ENCODE peak calls at places on chromosomes 11 and 22, in four cellular contexts. One of them, this sample, is unnamed.
A peak's percentile ranks its signal among the peaks of the same experiment; 100 is the strongest.

GRCh38 chr11:115939726-115940421 is 435.7 kb upstream of the CADM1 start:
- DNase-seq in NCI-H1930: no peak
- DNase-seq in NAMALWA: peak; percentile 72
- DNase-seq in bronchial epithelial cell: no peak
- DNase-seq in this sample: peak; percentile 65

GRCh38 chr22:23373601-23374000 is 193.3 kb downstream of the BCR start:
- DNase-seq in bronchial epithelial cell: no peak
- DNase-seq in NCI-H1930: no peak
- DNase-seq in NAMALWA: no peak
- DNase-seq in this sample: no peak

GRCh38 chr11:122895591-122895990 is 13.0 kb downstream of the JHY start:
- DNase-seq in NAMALWA: no peak
- DNase-seq in NCI-H1930: peak; percentile 95
- DNase-seq in bronchial epithelial cell: no peak
- DNase-seq in this sample: no peak

GRCh38 chr11:67492801-67493547 is 10.1 kb downstream of the AIP start:
- DNase-seq in bronchial epithelial cell: no peak
- DNase-seq in NCI-H1930: no peak
- DNase-seq in NAMALWA: peak; percentile 35
- DNase-seq in this sample: no peak

GRCh38 chr11:117859713-117860112 is 16.7 kb downstream of the FXYD6 start:
- DNase-seq in bronchial epithelial cell: no peak
- DNase-seq in NAMALWA: no peak
- DNase-seq in NCI-H1930: no peak
- DNase-seq in this sample: no peak

GRCh38 chr22:49152146-49152929 is 675.3 kb downstream of the BRD1 start:
- DNase-seq in NCI-H1930: no peak
- DNase-seq in bronchial epithelial cell: no peak
- DNase-seq in NAMALWA: no peak
- DNase-seq in this sample: peak; percentile 50

GRCh38 chr11:17375547-17375946 is 12.9 kb downstream of the KCNJ11 start:
- DNase-seq in NCI-H1930: no peak
- DNase-seq in NAMALWA: no peak
- DNase-seq in bronchial epithelial cell: no peak
- DNase-seq in this sample: no peak

GRCh38 chr22:39266398-39267030 is 21.7 kb upstream of the PDGFB start:
- DNase-seq in NAMALWA: peak; percentile 21
- DNase-seq in bronchial epithelial cell: peak; percentile 12
- DNase-seq in NCI-H1930: no peak
- DNase-seq in this sample: no peak

GRCh38 chr11:10780040-10780439 is 28.7 kb downstream of the EIF4G2 start:
- DNase-seq in NAMALWA: no peak
- DNase-seq in NCI-H1930: no peak
- DNase-seq in bronchial epithelial cell: no peak
- DNase-seq in this sample: no peak

GRCh38 chr11:33045551-33046255 is 6.3 kb downstream of the TCP11L1 start:
- DNase-seq in NAMALWA: no peak
- DNase-seq in bronchial epithelial cell: peak; percentile 82
- DNase-seq in NCI-H1930: no peak
- DNase-seq in this sample: no peak

GRCh38 chr11:36354221-36355003 is 58.3 kb downstream of the PRR5L start:
- DNase-seq in NCI-H1930: no peak
- DNase-seq in NAMALWA: no peak
- DNase-seq in bronchial epithelial cell: peak; percentile 65
- DNase-seq in this sample: no peak

GRCh38 chr22:19819209-19819910 is 35.3 kb downstream of the GNB1L start:
- DNase-seq in NCI-H1930: no peak
- DNase-seq in NAMALWA: no peak
- DNase-seq in bronchial epithelial cell: no peak
- DNase-seq in this sample: no peak

GRCh38 chr11:103940542-103940941 is 95.9 kb upstream of the DDI1 start:
- DNase-seq in NAMALWA: no peak
- DNase-seq in bronchial epithelial cell: peak; percentile 86
- DNase-seq in NCI-H1930: no peak
- DNase-seq in this sample: no peak

GRCh38 chr22:25508761-25509321 is 55.6 kb upstream of the GRK3 start:
- DNase-seq in bronchial epithelial cell: no peak
- DNase-seq in NAMALWA: no peak
- DNase-seq in NCI-H1930: no peak
- DNase-seq in this sample: no peak

GRCh38 chr11:18372187-18372586 is 22.2 kb upstream of the LDHA start:
- DNase-seq in NCI-H1930: no peak
- DNase-seq in bronchial epithelial cell: no peak
- DNase-seq in NAMALWA: no peak
- DNase-seq in this sample: no peak